ENCODE peak calls at places on chromosomes 5 and 9, in four cellular contexts. Q is tibial artery, V is H9, A is heart left ventricle. Y is an unnamed sample.

GRCh38 chr9:32251539-32251938 is 132.9 kb upstream of the ACO1 start:
- DNase-seq in Q (no peak), V (peak), A (no peak), Y (peak)

GRCh38 chr5:15904894-15905805 is 274.4 kb downstream of the MARCHF11 start:
- DNase-seq in Q (no peak), V (no peak), A (no peak), Y (no peak)

GRCh38 chr5:749101-749670 is 35.3 kb downstream of the ZDHHC11B start:
- DNase-seq in Q (no peak), V (peak), A (peak), Y (peak)

GRCh38 chr5:130096488-130096887 is 192.2 kb downstream of the CHSY3 start:
- DNase-seq in Q (no peak), V (no peak), A (no peak), Y (no peak)

GRCh38 chr5:137866541-137867388 is 895 bp upstream of the MYOT start:
- DNase-seq in Q (no peak), V (no peak), A (no peak), Y (no peak)

GRCh38 chr9:107778666-107779065 is 289.1 kb upstream of the KLF4 start:
- DNase-seq in Q (no peak), V (no peak), A (no peak), Y (no peak)

GRCh38 chr9:68947015-68947414 is 66.9 kb downstream of the PRKACG start:
- DNase-seq in Q (no peak), V (peak), A (no peak), Y (no peak)

GRCh38 chr5:53126514-53126913 is 17.0 kb upstream of the MOCS2 start:
- DNase-seq in Q (no peak), V (no peak), A (no peak), Y (no peak)

GRCh38 chr9:69122086-69122390 is 52.0 kb upstream of the TJP2 start:
- DNase-seq in Q (peak), V (peak), A (peak), Y (peak)

GRCh38 chr5:35236770-35237169 is 6.5 kb upstream of the PRLR start:
- DNase-seq in Q (no peak), V (no peak), A (no peak), Y (no peak)

GRCh38 chr9:122020398-122020797 is 72.7 kb downstream of the TTLL11 start:
- DNase-seq in Q (no peak), V (no peak), A (no peak), Y (no peak)

GRCh38 chr5:140131967-140132409 is 6.3 kb downstream of the IGIP start:
- DNase-seq in Q (no peak), V (no peak), A (no peak), Y (no peak)

GRCh38 chr9:114909657-114910056 is 20.7 kb downstream of the TNFSF8 start:
- DNase-seq in Q (no peak), V (no peak), A (no peak), Y (no peak)

GRCh38 chr5:177333420-177334154 is 17.9 kb downstream of the LMAN2 start:
- DNase-seq in Q (no peak), V (no peak), A (no peak), Y (no peak)

GRCh38 chr9:13139641-13140171 is 139.8 kb downstream of the MPDZ start:
- DNase-seq in Q (no peak), V (no peak), A (no peak), Y (no peak)

GRCh38 chr9:7177383-7177782 is 419.6 kb downstream of the KDM4C start:
- DNase-seq in Q (no peak), V (no peak), A (no peak), Y (no peak)
- H3K27ac ChIP-seq in Q (no peak), V (no peak), A (no peak), Y (no peak)

DNA sequence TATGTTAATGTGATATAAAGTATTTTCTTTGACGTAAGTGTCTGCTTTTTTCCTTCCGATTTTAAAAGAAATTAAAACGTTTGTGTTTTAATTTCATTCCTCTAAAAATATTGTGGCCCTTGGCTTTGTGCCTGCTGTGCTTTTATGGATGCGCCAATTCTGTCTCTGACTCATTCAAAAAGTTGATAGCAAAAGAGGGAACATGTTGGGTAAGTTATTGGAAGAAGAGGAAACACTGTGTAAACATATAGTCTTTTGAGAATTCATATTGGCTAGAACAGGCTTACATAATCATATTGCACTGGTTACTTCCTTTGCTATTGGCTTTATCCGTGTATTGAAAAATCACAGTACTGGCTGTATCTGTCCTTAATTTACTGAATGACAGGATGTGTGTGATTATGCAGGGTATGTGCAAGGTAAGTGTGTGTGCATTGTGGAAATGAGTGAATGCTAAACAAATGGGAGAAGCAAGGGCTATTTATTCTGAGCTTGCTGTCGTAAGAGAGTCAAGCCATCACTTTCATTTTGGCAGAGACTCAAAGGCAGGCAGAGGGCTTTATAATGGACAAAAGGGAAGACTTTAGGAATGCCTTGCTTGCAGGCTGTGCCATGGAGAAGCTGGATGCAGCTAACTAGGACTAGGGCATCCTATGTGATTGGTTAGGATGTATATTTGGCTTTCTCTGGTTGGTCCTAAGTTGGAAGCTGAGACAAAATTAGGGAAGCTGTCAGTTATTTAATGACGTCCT is 67.9 kb downstream of the SGCD start:
- DNase-seq in Q (peak), V (no peak), A (no peak), Y (no peak)
- H3K27ac ChIP-seq in Q (no peak), V (no peak), A (peak), Y (no peak)

GRCh38 chr5:31362931-31363568 is 168.8 kb downstream of the DROSHA start:
- DNase-seq in Q (no peak), V (no peak), A (no peak), Y (no peak)

GRCh38 chr5:31361906-31362900 is 168.7 kb downstream of the CDH6 start:
- DNase-seq in Q (no peak), V (no peak), A (no peak), Y (no peak)

GRCh38 chr5:31364881-31365636 is 166.8 kb downstream of the DROSHA start:
- DNase-seq in Q (no peak), V (no peak), A (no peak), Y (no peak)

GRCh38 chr5:31366941-31367340 is 165.0 kb downstream of the DROSHA start:
- DNase-seq in Q (no peak), V (no peak), A (no peak), Y (no peak)

GRCh38 chr5:31365776-31366175 is 166.1 kb downstream of the DROSHA start:
- DNase-seq in Q (no peak), V (no peak), A (no peak), Y (no peak)
- H3K27ac ChIP-seq in Q (no peak), V (no peak), A (no peak), Y (no peak)

GRCh38 chr5:40685191-40685590 is 5.5 kb downstream of the PTGER4 start:
- DNase-seq in Q (no peak), V (no peak), A (no peak), Y (no peak)
- H3K27ac ChIP-seq in Q (no peak), V (no peak), A (peak), Y (peak)

GRCh38 chr9:33453999-33454660 is 6.7 kb upstream of the AQP3 start:
- DNase-seq in Q (no peak), V (no peak), A (no peak), Y (no peak)

GRCh38 chr9:33450747-33451146 is 3.4 kb upstream of the AQP3 start:
- DNase-seq in Q (no peak), V (no peak), A (no peak), Y (no peak)

GRCh38 chr9:33455952-33456351 is 8.6 kb upstream of the AQP3 start:
- DNase-seq in Q (no peak), V (no peak), A (no peak), Y (peak)

GRCh38 chr9:33453286-33453882 is 6.0 kb upstream of the AQP3 start:
- DNase-seq in Q (no peak), V (no peak), A (no peak), Y (no peak)

DNA sequence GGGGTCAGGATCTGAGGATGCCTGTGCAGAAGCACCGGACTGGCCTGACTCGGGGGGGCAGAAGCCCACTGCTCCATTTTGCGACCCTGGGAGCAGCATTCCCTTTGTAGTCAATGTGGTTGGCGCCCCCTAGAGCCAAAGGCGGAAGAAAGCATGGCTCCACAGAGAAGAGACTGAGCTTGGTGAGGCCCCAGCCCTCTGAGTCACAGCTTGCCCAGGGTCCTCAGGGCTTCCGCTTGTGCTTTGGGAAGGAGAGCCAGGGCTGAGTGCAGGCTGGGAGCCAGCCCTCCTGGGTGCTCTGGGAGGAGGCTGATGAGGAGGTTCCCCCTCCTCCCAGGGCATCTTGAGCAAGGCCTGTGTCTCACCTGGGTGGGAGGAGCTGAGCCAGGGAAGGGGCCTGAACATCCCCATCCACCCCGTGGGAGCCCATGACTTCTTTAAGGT is 5.5 kb upstream of the AQP3 start:
- DNase-seq in Q (no peak), V (peak), A (peak), Y (peak)
- H3K27ac ChIP-seq in Q (no peak), V (no peak), A (no peak), Y (no peak)

DNA sequence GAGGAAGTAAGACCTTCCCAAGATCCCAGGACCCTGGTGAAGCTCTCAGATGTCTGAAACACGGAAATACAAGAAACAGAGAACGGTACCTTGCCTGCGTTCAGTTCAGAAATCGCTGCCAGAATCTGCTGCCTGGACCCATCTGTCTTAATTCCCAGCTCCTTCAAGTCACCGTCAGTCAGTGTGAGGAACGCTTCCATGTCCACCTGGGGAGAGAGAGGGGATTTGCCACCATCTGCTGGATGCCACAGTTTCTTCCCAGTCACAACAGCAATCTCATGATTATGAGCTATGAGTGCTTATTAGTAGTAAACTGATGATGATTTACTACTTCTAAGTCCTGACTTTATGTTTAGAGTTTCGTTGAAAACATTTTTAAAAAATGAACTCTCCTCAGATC is 36.7 kb upstream of the GABBR2 start:
- DNase-seq in Q (no peak), V (no peak), A (no peak), Y (peak)
- H3K27ac ChIP-seq in Q (no peak), V (no peak), A (no peak), Y (no peak)

GRCh38 chr9:123164285-123164684 is 104.1 kb downstream of the STRBP start:
- DNase-seq in Q (no peak), V (no peak), A (no peak), Y (no peak)

GRCh38 chr9:123167474-123167873 is 100.9 kb downstream of the STRBP start:
- DNase-seq in Q (no peak), V (no peak), A (no peak), Y (no peak)

GRCh38 chr9:123168526-123168925 is 99.9 kb downstream of the STRBP start:
- DNase-seq in Q (no peak), V (no peak), A (no peak), Y (no peak)

GRCh38 chr9:123162359-123163345 is 105.7 kb downstream of the STRBP start:
- DNase-seq in Q (no peak), V (no peak), A (no peak), Y (no peak)

DNA sequence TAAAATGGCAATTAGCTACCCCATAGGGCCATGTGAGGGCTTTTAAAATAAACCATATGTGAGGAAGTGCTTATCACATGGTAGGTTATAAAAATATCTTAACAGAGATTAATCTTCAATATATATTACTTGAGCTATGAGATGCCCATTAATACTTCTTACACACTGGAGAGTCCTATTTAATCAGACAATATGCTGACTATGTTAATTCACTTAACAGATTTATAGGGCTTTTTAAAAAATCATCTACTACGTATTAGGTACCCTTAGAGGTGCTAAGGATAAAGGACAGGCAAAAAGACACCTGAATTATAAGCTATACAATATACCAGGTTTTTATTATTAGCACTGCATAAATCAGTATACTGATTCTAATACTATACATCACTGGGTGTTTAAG is 102.6 kb downstream of the STRBP start:
- DNase-seq in Q (no peak), V (no peak), A (no peak), Y (no peak)
- H3K27ac ChIP-seq in Q (no peak), V (no peak), A (no peak), Y (no peak)

Y was measured in pancreas.